ENCODE peak calls at places on chromosomes 4 and X, in eight cellular contexts. T is Right ventricle myocardium superior, Z is AML-193, H is RKO, A is transverse colon, P is Caki2, E is HCT116, V is fibroblast of lung. R is an unnamed sample.

GRCh38 chrX:17376381-17377046 is 1.5 kb downstream of the NHS start:
- DNase-seq in T (peak), Z (no peak), H (no peak), A (peak), P (peak), E (no peak), V (peak), R (peak)

GRCh38 chrX:38561951-38562719 is 793 bp downstream of the TSPAN7 start:
- DNase-seq in T (peak), Z (no peak), H (no peak), A (peak), P (peak), E (no peak), V (no peak), R (no peak)

GRCh38 chrX:153609917-153610833 is 11.2 kb upstream of the CCNQ start:
- DNase-seq in T (peak), Z (no peak), H (no peak), A (peak), P (peak), E (peak), V (peak), R (peak)

GRCh38 chrX:53095796-53096195 is 1.9 kb downstream of the KANTR start:
- DNase-seq in T (no peak), Z (no peak), H (no peak), A (no peak), P (no peak), E (no peak), V (no peak), R (no peak)

GRCh38 chr4:51943221-51943620 is 76.9 kb downstream of the LRRC66 start:
- DNase-seq in T (no peak), Z (no peak), H (peak), A (no peak), P (no peak), E (no peak), V (peak), R (no peak)

GRCh38 chr4:89708903-89709361 is 128.0 kb downstream of the SNCA start:
- DNase-seq in T (no peak), Z (no peak), H (no peak), A (no peak), P (no peak), E (no peak), V (peak), R (peak)

GRCh38 chr4:47498899-47499298 is 13.8 kb downstream of the ATP10D start:
- DNase-seq in T (no peak), Z (no peak), H (no peak), A (no peak), P (no peak), E (no peak), V (no peak), R (no peak)

GRCh38 chr4:126560794-126561193 is 1072.0 kb upstream of the INTU start:
- DNase-seq in T (no peak), Z (no peak), H (no peak), A (no peak), P (no peak), E (no peak), V (no peak), R (no peak)

GRCh38 chrX:104166735-104167436 is 633 bp downstream of the FAM199X start:
- DNase-seq in T (no peak), Z (no peak), H (peak), A (no peak), P (no peak), E (no peak), V (no peak), R (no peak)

GRCh38 chr4:56656346-56656643 is 24.8 kb downstream of the HOPX start:
- DNase-seq in T (peak), Z (no peak), H (no peak), A (peak), P (no peak), E (no peak), V (no peak), R (no peak)

GRCh38 chrX:65607070-65607742 is 60.2 kb upstream of the MSN start:
- DNase-seq in T (no peak), Z (no peak), H (no peak), A (no peak), P (no peak), E (no peak), V (peak), R (peak)

GRCh38 chr4:40626183-40626990 is 3.3 kb downstream of the RBM47 start:
- DNase-seq in T (no peak), Z (no peak), H (no peak), A (no peak), P (peak), E (no peak), V (peak), R (no peak)

GRCh38 chr4:2646386-2647149 is 109.6 kb downstream of the TNIP2 start:
- DNase-seq in T (no peak), Z (no peak), H (no peak), A (no peak), P (no peak), E (no peak), V (no peak), R (no peak)

GRCh38 chrX:113274801-113275200 is 434.2 kb upstream of the AMOT start:
- DNase-seq in T (no peak), Z (no peak), H (no peak), A (no peak), P (no peak), E (no peak), V (peak), R (no peak)

GRCh38 chrX:54482839-54483593 is 13.0 kb downstream of the FGD1 start:
- DNase-seq in T (peak), Z (no peak), H (no peak), A (peak), P (no peak), E (no peak), V (no peak), R (no peak)

GRCh38 chr4:173243321-173243720 is 74.7 kb downstream of the GALNT7 start:
- DNase-seq in T (no peak), Z (no peak), H (peak), A (no peak), P (peak), E (no peak), V (peak), R (peak)

GRCh38 chr4:183905593-183906485 is 732 bp downstream of the STOX2 start:
- DNase-seq in T (peak), Z (no peak), H (no peak), A (peak), P (no peak), E (no peak), V (peak), R (peak)

GRCh38 chr4:7173821-7174220 is 18.5 kb upstream of the SORCS2 start:
- DNase-seq in T (no peak), Z (no peak), H (no peak), A (no peak), P (no peak), E (no peak), V (peak), R (no peak)

GRCh38 chr4:38678078-38678477 is 14.1 kb downstream of the KLF3 start:
- DNase-seq in T (no peak), Z (no peak), H (peak), A (no peak), P (no peak), E (no peak), V (peak), R (peak)

GRCh38 chr4:80538276-80538926 is 202.9 kb downstream of the CFAP299 start:
- DNase-seq in T (no peak), Z (no peak), H (peak), A (no peak), P (no peak), E (no peak), V (peak), R (peak)

GRCh38 chr4:41504167-41504566 is 33.8 kb upstream of the LIMCH1 start:
- DNase-seq in T (no peak), Z (no peak), H (no peak), A (no peak), P (no peak), E (no peak), V (no peak), R (no peak)

GRCh38 chr4:106038012-106038411 is 142.7 kb downstream of the NPNT start:
- DNase-seq in T (no peak), Z (no peak), H (no peak), A (no peak), P (no peak), E (no peak), V (no peak), R (no peak)

GRCh38 chr4:16032871-16033505 is 50.8 kb downstream of the PROM1 start:
- DNase-seq in T (no peak), Z (no peak), H (no peak), A (no peak), P (peak), E (no peak), V (peak), R (no peak)

GRCh38 chr4:126899382-126899801 is 733.4 kb upstream of the INTU start:
- DNase-seq in T (peak), Z (no peak), H (no peak), A (no peak), P (no peak), E (peak), V (peak), R (peak)

GRCh38 chr4:119861731-119862130 is 204.9 kb downstream of the MAD2L1 start:
- DNase-seq in T (no peak), Z (no peak), H (no peak), A (no peak), P (no peak), E (no peak), V (peak), R (peak)